ENCODE peak calls at places on chromosomes 12 and 14, in nine cellular contexts. One of them, this sample, is unnamed.

GRCh38 chr12:24113701-24114100 is 164.2 kb upstream of the SOX5 start:
- DNase-seq in transverse colon: no peak
- DNase-seq in stomach: no peak
- DNase-seq in IMR-90: peak; percentile 12
- DNase-seq in gastrocnemius medialis: no peak
- DNase-seq in A549: no peak
- DNase-seq in HCT116: no peak
- DNase-seq in thyroid gland: no peak
- DNase-seq in GM12891: no peak
- DNase-seq in this sample: no peak

GRCh38 chr12:32419520-32419960 is 20.2 kb downstream of the FGD4 start:
- DNase-seq in transverse colon: no peak
- DNase-seq in IMR-90: peak; percentile 11
- DNase-seq in HCT116: no peak
- DNase-seq in thyroid gland: peak; percentile 55
- DNase-seq in gastrocnemius medialis: no peak
- DNase-seq in A549: no peak
- DNase-seq in stomach: no peak
- DNase-seq in GM12891: no peak
- DNase-seq in this sample: no peak

GRCh38 chr12:6821674-6822433 is at the start of gene GPR162:
- DNase-seq in IMR-90: peak; percentile 48
- DNase-seq in HCT116: no peak
- DNase-seq in A549: peak; percentile 43
- DNase-seq in stomach: peak; percentile 52
- DNase-seq in gastrocnemius medialis: no peak
- DNase-seq in thyroid gland: peak; percentile 32
- DNase-seq in transverse colon: peak; percentile 48
- DNase-seq in GM12891: no peak
- DNase-seq in this sample: peak; percentile 59

GRCh38 chr12:124588689-124589318 is 21.4 kb upstream of the NCOR2 start:
- DNase-seq in GM12891: no peak
- DNase-seq in thyroid gland: no peak
- DNase-seq in gastrocnemius medialis: peak; percentile 64
- DNase-seq in HCT116: no peak
- DNase-seq in IMR-90: peak; percentile 81
- DNase-seq in stomach: no peak
- DNase-seq in A549: no peak
- DNase-seq in transverse colon: no peak
- DNase-seq in this sample: no peak

GRCh38 chr12:119988440-119988787 is 622 bp upstream of the BICDL1 start:
- DNase-seq in IMR-90: peak; percentile 42
- DNase-seq in gastrocnemius medialis: no peak
- DNase-seq in A549: no peak
- DNase-seq in stomach: no peak
- DNase-seq in GM12891: no peak
- DNase-seq in thyroid gland: no peak
- DNase-seq in transverse colon: no peak
- DNase-seq in HCT116: no peak
- DNase-seq in this sample: no peak

GRCh38 chr12:76255281-76255680 is 92.9 kb downstream of the BBS10 start:
- DNase-seq in GM12891: no peak
- DNase-seq in HCT116: no peak
- DNase-seq in IMR-90: no peak
- DNase-seq in A549: no peak
- DNase-seq in stomach: no peak
- DNase-seq in thyroid gland: no peak
- DNase-seq in transverse colon: no peak
- DNase-seq in gastrocnemius medialis: no peak
- DNase-seq in this sample: no peak

GRCh38 chr12:124491310-124491709 is 76.1 kb downstream of the NCOR2 start:
- DNase-seq in IMR-90: no peak
- DNase-seq in thyroid gland: no peak
- DNase-seq in A549: no peak
- DNase-seq in transverse colon: no peak
- DNase-seq in HCT116: no peak
- DNase-seq in GM12891: no peak
- DNase-seq in stomach: no peak
- DNase-seq in gastrocnemius medialis: no peak
- DNase-seq in this sample: no peak

GRCh38 chr12:70994217-70994788 is 73.8 kb upstream of the PTPRR start:
- DNase-seq in thyroid gland: no peak
- DNase-seq in transverse colon: no peak
- DNase-seq in HCT116: no peak
- DNase-seq in A549: no peak
- DNase-seq in stomach: no peak
- DNase-seq in GM12891: no peak
- DNase-seq in gastrocnemius medialis: no peak
- DNase-seq in IMR-90: peak; percentile 42
- DNase-seq in this sample: no peak

GRCh38 chr12:45284096-45284901 is 68.4 kb downstream of the ANO6 start:
- DNase-seq in IMR-90: peak; percentile 87
- DNase-seq in A549: peak; percentile 80
- DNase-seq in GM12891: no peak
- DNase-seq in HCT116: no peak
- DNase-seq in stomach: no peak
- DNase-seq in transverse colon: no peak
- DNase-seq in gastrocnemius medialis: no peak
- DNase-seq in thyroid gland: no peak
- DNase-seq in this sample: no peak

GRCh38 chr12:130952106-130952505 is 1.6 kb upstream of the ADGRD1 start:
- DNase-seq in HCT116: no peak
- DNase-seq in gastrocnemius medialis: no peak
- DNase-seq in A549: no peak
- DNase-seq in stomach: no peak
- DNase-seq in IMR-90: no peak
- DNase-seq in thyroid gland: no peak
- DNase-seq in GM12891: no peak
- DNase-seq in transverse colon: no peak
- DNase-seq in this sample: no peak

GRCh38 chr12:65597527-65597926 is 226.8 kb upstream of the HMGA2 start:
- DNase-seq in stomach: no peak
- DNase-seq in gastrocnemius medialis: no peak
- DNase-seq in thyroid gland: no peak
- DNase-seq in GM12891: no peak
- DNase-seq in transverse colon: no peak
- DNase-seq in HCT116: no peak
- DNase-seq in A549: no peak
- DNase-seq in IMR-90: peak; percentile 46
- DNase-seq in this sample: no peak

GRCh38 chr14:103267226-103267625 is 66.8 kb upstream of the EIF5 start:
- DNase-seq in A549: no peak
- DNase-seq in IMR-90: no peak
- DNase-seq in transverse colon: no peak
- DNase-seq in stomach: no peak
- DNase-seq in thyroid gland: no peak
- DNase-seq in GM12891: no peak
- DNase-seq in HCT116: no peak
- DNase-seq in gastrocnemius medialis: no peak
- DNase-seq in this sample: no peak

GRCh38 chr14:28886940-28887339 is 120.4 kb downstream of the FOXG1 start:
- DNase-seq in A549: no peak
- DNase-seq in thyroid gland: no peak
- DNase-seq in transverse colon: no peak
- DNase-seq in HCT116: no peak
- DNase-seq in gastrocnemius medialis: no peak
- DNase-seq in stomach: no peak
- DNase-seq in GM12891: no peak
- DNase-seq in IMR-90: no peak
- DNase-seq in this sample: no peak

GRCh38 chr12:2868986-2869385 is 8.0 kb downstream of the FOXM1 start:
- DNase-seq in GM12891: no peak
- DNase-seq in A549: no peak
- DNase-seq in IMR-90: peak; percentile 73
- DNase-seq in transverse colon: no peak
- DNase-seq in thyroid gland: no peak
- DNase-seq in gastrocnemius medialis: no peak
- DNase-seq in stomach: no peak
- DNase-seq in HCT116: no peak
- DNase-seq in this sample: no peak

GRCh38 chr12:122079532-122080081 is 1.1 kb downstream of the MLXIP start:
- DNase-seq in thyroid gland: peak; percentile 33
- DNase-seq in A549: no peak
- DNase-seq in HCT116: no peak
- DNase-seq in stomach: no peak
- DNase-seq in IMR-90: no peak
- DNase-seq in GM12891: no peak
- DNase-seq in transverse colon: no peak
- DNase-seq in gastrocnemius medialis: peak; percentile 90
- DNase-seq in this sample: peak; percentile 38

GRCh38 chr12:122082621-122083356 is 4.2 kb downstream of the MLXIP start:
- DNase-seq in gastrocnemius medialis: no peak
- DNase-seq in transverse colon: no peak
- DNase-seq in HCT116: no peak
- DNase-seq in A549: no peak
- DNase-seq in GM12891: no peak
- DNase-seq in stomach: no peak
- DNase-seq in thyroid gland: no peak
- DNase-seq in IMR-90: no peak
- DNase-seq in this sample: no peak

GRCh38 chr12:122081108-122081696 is 2.6 kb downstream of the MLXIP start:
- DNase-seq in gastrocnemius medialis: peak; percentile 43
- DNase-seq in stomach: no peak
- DNase-seq in A549: no peak
- DNase-seq in thyroid gland: no peak
- DNase-seq in GM12891: no peak
- DNase-seq in HCT116: no peak
- DNase-seq in IMR-90: no peak
- DNase-seq in transverse colon: no peak
- DNase-seq in this sample: peak; percentile 38

GRCh38 chr12:122080149-122081107 is 1.9 kb downstream of the MLXIP start:
- DNase-seq in transverse colon: peak; percentile 75
- DNase-seq in stomach: peak; percentile 54
- DNase-seq in IMR-90: peak; percentile 86
- DNase-seq in thyroid gland: peak; percentile 84
- DNase-seq in A549: peak; percentile 40
- DNase-seq in GM12891: no peak
- DNase-seq in HCT116: no peak
- DNase-seq in gastrocnemius medialis: peak; percentile 88
- DNase-seq in this sample: peak; percentile 76

GRCh38 chr12:122081697-122082221 is 3.2 kb downstream of the MLXIP start:
- DNase-seq in A549: no peak
- DNase-seq in HCT116: no peak
- DNase-seq in gastrocnemius medialis: peak; percentile 31
- DNase-seq in stomach: no peak
- DNase-seq in thyroid gland: peak; percentile 32
- DNase-seq in transverse colon: peak; percentile 60
- DNase-seq in GM12891: no peak
- DNase-seq in IMR-90: peak; percentile 55
- DNase-seq in this sample: peak; percentile 62
- TF ChIP-seq POLR2A in A549: no peak
- TF ChIP-seq POLR2A in HCT116: no peak
- TF ChIP-seq POLR2A in gastrocnemius medialis: no peak
- TF ChIP-seq POLR2A in stomach: no peak
- TF ChIP-seq POLR2A in thyroid gland: peak; percentile 37
- TF ChIP-seq POLR2A in transverse colon: peak; percentile 59
- TF ChIP-seq POLR2A in GM12891: no peak
- TF ChIP-seq POLR2A in IMR-90: no peak
- TF ChIP-seq POLR2A in this sample: peak; percentile 43

GRCh38 chr14:59306775-59307174 is 118.3 kb downstream of the DAAM1 start:
- DNase-seq in transverse colon: no peak
- DNase-seq in gastrocnemius medialis: no peak
- DNase-seq in stomach: no peak
- DNase-seq in HCT116: no peak
- DNase-seq in thyroid gland: no peak
- DNase-seq in A549: peak; percentile 28
- DNase-seq in IMR-90: peak; percentile 73
- DNase-seq in GM12891: no peak
- DNase-seq in this sample: no peak
- TF ChIP-seq POLR2A in transverse colon: no peak
- TF ChIP-seq POLR2A in gastrocnemius medialis: no peak
- TF ChIP-seq POLR2A in stomach: no peak
- TF ChIP-seq POLR2A in HCT116: no peak
- TF ChIP-seq POLR2A in thyroid gland: no peak
- TF ChIP-seq POLR2A in A549: no peak
- TF ChIP-seq POLR2A in IMR-90: no peak
- TF ChIP-seq POLR2A in GM12891: no peak
- TF ChIP-seq POLR2A in this sample: no peak

GRCh38 chr14:72605921-72606220 is 288.0 kb downstream of the DPF3 start:
- DNase-seq in HCT116: no peak
- DNase-seq in stomach: no peak
- DNase-seq in IMR-90: no peak
- DNase-seq in GM12891: no peak
- DNase-seq in gastrocnemius medialis: no peak
- DNase-seq in thyroid gland: no peak
- DNase-seq in transverse colon: no peak
- DNase-seq in A549: no peak
- DNase-seq in this sample: no peak

GRCh38 chr14:72605096-72605920 is 288.6 kb downstream of the DPF3 start:
- DNase-seq in HCT116: no peak
- DNase-seq in GM12891: no peak
- DNase-seq in stomach: no peak
- DNase-seq in transverse colon: no peak
- DNase-seq in IMR-90: no peak
- DNase-seq in A549: no peak
- DNase-seq in thyroid gland: no peak
- DNase-seq in gastrocnemius medialis: no peak
- DNase-seq in this sample: no peak

GRCh38 chr14:72608391-72609204 is 285.3 kb downstream of the DPF3 start:
- DNase-seq in stomach: no peak
- DNase-seq in gastrocnemius medialis: no peak
- DNase-seq in A549: peak; percentile 66
- DNase-seq in IMR-90: peak; percentile 97
- DNase-seq in thyroid gland: no peak
- DNase-seq in HCT116: peak; percentile 33
- DNase-seq in transverse colon: no peak
- DNase-seq in GM12891: no peak
- DNase-seq in this sample: no peak

GRCh38 chr14:72607386-72608125 is 286.3 kb downstream of the DPF3 start:
- DNase-seq in HCT116: no peak
- DNase-seq in stomach: no peak
- DNase-seq in GM12891: no peak
- DNase-seq in IMR-90: peak; percentile 45
- DNase-seq in A549: no peak
- DNase-seq in transverse colon: no peak
- DNase-seq in gastrocnemius medialis: no peak
- DNase-seq in thyroid gland: no peak
- DNase-seq in this sample: no peak

GRCh38 chr14:72606879-72607278 is 287.0 kb downstream of the DPF3 start:
- DNase-seq in HCT116: no peak
- DNase-seq in gastrocnemius medialis: no peak
- DNase-seq in thyroid gland: no peak
- DNase-seq in IMR-90: no peak
- DNase-seq in GM12891: no peak
- DNase-seq in stomach: no peak
- DNase-seq in transverse colon: no peak
- DNase-seq in A549: no peak
- DNase-seq in this sample: no peak
- TF ChIP-seq POLR2A in HCT116: no peak
- TF ChIP-seq POLR2A in gastrocnemius medialis: no peak
- TF ChIP-seq POLR2A in thyroid gland: no peak
- TF ChIP-seq POLR2A in IMR-90: no peak
- TF ChIP-seq POLR2A in GM12891: no peak
- TF ChIP-seq POLR2A in stomach: no peak
- TF ChIP-seq POLR2A in transverse colon: no peak
- TF ChIP-seq POLR2A in A549: no peak
- TF ChIP-seq POLR2A in this sample: no peak

DNA sequence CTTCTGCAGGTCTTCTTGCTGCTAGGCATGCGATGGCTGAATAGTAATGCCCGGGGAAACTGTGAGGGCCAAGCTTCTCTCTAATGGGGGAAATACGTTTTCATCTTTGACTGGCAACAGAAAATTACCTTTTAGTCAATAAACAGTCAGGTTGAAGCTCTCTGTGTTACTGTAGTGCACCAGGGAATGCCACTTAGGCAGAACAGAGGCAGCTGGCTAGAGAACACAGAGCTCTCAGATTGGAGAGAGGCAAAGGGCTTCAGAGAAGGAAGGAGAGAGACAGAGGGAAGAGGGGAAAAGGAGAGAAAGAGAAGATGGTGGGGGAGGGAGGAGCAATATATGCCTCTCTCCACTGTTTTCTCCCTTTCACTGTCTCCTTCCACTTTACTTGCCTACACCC is 6.7 kb downstream of the HSD17B6 start:
- DNase-seq in IMR-90: no peak
- DNase-seq in HCT116: no peak
- DNase-seq in A549: no peak
- DNase-seq in stomach: no peak
- DNase-seq in thyroid gland: peak; percentile 48
- DNase-seq in GM12891: no peak
- DNase-seq in transverse colon: no peak
- DNase-seq in gastrocnemius medialis: no peak
- DNase-seq in this sample: no peak
- TF ChIP-seq POLR2A in IMR-90: no peak
- TF ChIP-seq POLR2A in HCT116: no peak
- TF ChIP-seq POLR2A in A549: no peak
- TF ChIP-seq POLR2A in stomach: no peak
- TF ChIP-seq POLR2A in thyroid gland: no peak
- TF ChIP-seq POLR2A in GM12891: no peak
- TF ChIP-seq POLR2A in transverse colon: no peak
- TF ChIP-seq POLR2A in gastrocnemius medialis: no peak
- TF ChIP-seq POLR2A in this sample: no peak

This sample was measured in body of pancreas.